ENCODE peak calls at places on chromosomes 5 and 9, in six cellular contexts. P is astrocyte of the spinal cord, C is HFF-Myc, H is GM23338, X is upper lobe of right lung, Y is foreskin fibroblast. D is an unnamed sample.

GRCh38 chr9:1086517-1086916 is 36.4 kb downstream of the DMRT2 start:
- DNase-seq in P (no peak), C (no peak), H (no peak), X (no peak), Y (no peak), D (no peak)

GRCh38 chr5:154757647-154758406 is 2.6 kb downstream of the LARP1 start:
- DNase-seq in P (no peak), C (no peak), H (no peak), X (no peak), Y (no peak), D (no peak)

GRCh38 chr9:105608685-105609598 is 51.0 kb downstream of the FKTN start:
- DNase-seq in P (peak), C (peak), H (peak), X (no peak), Y (peak), D (no peak)

GRCh38 chr9:33273972-33274328 is 9.1 kb downstream of the CHMP5 start:
- DNase-seq in P (peak), C (no peak), H (no peak), X (no peak), Y (no peak), D (no peak)

GRCh38 chr5:73339165-73339564 is 109.4 kb downstream of the FOXD1 start:
- DNase-seq in P (peak), C (no peak), H (no peak), X (no peak), Y (no peak), D (no peak)

GRCh38 chr5:163451489-163451888 is 8.4 kb downstream of the NUDCD2 start:
- DNase-seq in P (no peak), C (no peak), H (no peak), X (no peak), Y (no peak), D (no peak)

GRCh38 chr5:67431191-67431590 is 234.6 kb upstream of the CD180 start:
- DNase-seq in P (no peak), C (no peak), H (no peak), X (no peak), Y (no peak), D (no peak)

GRCh38 chr9:131390990-131391389 is 2.9 kb upstream of the PRRC2B start:
- DNase-seq in P (no peak), C (no peak), H (no peak), X (no peak), Y (no peak), D (no peak)

GRCh38 chr5:103260951-103261350 is 2.4 kb downstream of the MACIR start:
- DNase-seq in P (no peak), C (no peak), H (no peak), X (no peak), Y (no peak), D (no peak)

GRCh38 chr5:62593331-62593730 is 14.7 kb downstream of the LRRC70 start:
- DNase-seq in P (no peak), C (no peak), H (no peak), X (no peak), Y (peak), D (no peak)

GRCh38 chr5:173187054-173187743 is 42.9 kb downstream of the BNIP1 start:
- DNase-seq in P (no peak), C (no peak), H (peak), X (no peak), Y (no peak), D (no peak)

GRCh38 chr5:14665110-14665822 is 748 bp downstream of the OTULIN start:
- DNase-seq in P (no peak), C (no peak), H (peak), X (peak), Y (no peak), D (peak)

GRCh38 chr5:14667770-14668169 is 3.3 kb downstream of the OTULIN start:
- DNase-seq in P (no peak), C (no peak), H (no peak), X (no peak), Y (no peak), D (no peak)

GRCh38 chr5:14667290-14667689 is 2.8 kb downstream of the OTULIN start:
- DNase-seq in P (no peak), C (no peak), H (no peak), X (no peak), Y (no peak), D (no peak)

GRCh38 chr5:14664270-14665109 is at the start of gene OTULIN:
- DNase-seq in P (peak), C (peak), H (peak), X (peak), Y (peak), D (peak)

DNA sequence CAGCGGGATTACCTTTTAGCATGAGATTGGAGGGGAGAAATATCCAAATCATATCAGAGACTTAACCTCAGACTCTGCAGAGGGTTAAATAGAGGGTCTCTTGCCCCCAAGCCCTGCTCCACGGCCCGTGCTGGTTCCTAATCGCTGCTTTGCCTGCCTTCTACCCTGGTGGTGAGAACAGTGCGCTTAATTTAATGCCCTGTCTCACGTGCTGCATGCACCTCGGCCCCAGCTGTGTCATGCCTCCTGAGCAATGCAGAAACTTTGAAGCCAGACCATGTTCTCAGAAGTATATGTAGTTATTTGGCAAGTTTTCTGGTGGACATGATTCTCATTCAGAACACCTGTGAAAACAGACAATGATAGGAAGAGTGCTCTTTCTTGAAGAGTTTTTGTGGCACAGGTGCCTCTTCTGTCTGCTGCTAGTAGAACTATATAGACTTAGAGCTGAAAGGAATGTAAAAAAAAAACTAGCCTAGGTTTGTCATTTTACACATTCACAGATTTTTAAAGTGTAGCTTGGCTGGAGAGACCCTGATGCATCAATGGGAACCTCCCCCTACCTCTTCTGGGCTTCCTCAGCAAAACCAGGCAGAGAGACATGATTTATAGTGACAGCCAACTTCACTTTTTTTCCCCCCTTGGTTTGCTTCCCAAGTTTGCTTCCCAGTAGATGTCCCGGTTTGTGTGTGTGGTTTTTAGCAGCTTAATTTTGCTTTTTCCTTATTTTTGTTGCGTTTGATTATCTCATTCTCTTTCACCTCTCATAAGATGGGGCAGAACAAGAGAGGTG is 1.6 kb downstream of the OTULIN start:
- DNase-seq in P (no peak), C (no peak), H (peak), X (peak), Y (no peak), D (peak)
- TF ChIP-seq CTCF in P (no peak), C (peak), H (no peak), X (no peak), Y (no peak), D (no peak)

GRCh38 chr9:137715321-137715720 is 96.5 kb downstream of the EHMT1 start:
- DNase-seq in P (no peak), C (no peak), H (no peak), X (no peak), Y (no peak), D (no peak)

GRCh38 chr9:137720571-137721110 is 101.8 kb downstream of the EHMT1 start:
- DNase-seq in P (no peak), C (no peak), H (no peak), X (no peak), Y (no peak), D (no peak)

GRCh38 chr9:137717776-137718327 is 99.0 kb downstream of the EHMT1 start:
- DNase-seq in P (no peak), C (no peak), H (no peak), X (no peak), Y (no peak), D (no peak)

GRCh38 chr9:137719194-137719593 is 100.4 kb downstream of the EHMT1 start:
- DNase-seq in P (no peak), C (no peak), H (no peak), X (no peak), Y (no peak), D (no peak)

GRCh38 chr9:137716694-137717287 is 98.0 kb downstream of the EHMT1 start:
- DNase-seq in P (no peak), C (no peak), H (no peak), X (no peak), Y (no peak), D (no peak)
- TF ChIP-seq CTCF in P (no peak), C (no peak), H (no peak), X (no peak), Y (no peak), D (no peak)

GRCh38 chr9:4090491-4090890 is 209.4 kb downstream of the GLIS3 start:
- DNase-seq in P (no peak), C (no peak), H (peak), X (no peak), Y (no peak), D (no peak)
- TF ChIP-seq CTCF in P (peak), C (no peak), H (peak), X (no peak), Y (no peak), D (no peak)

DNA sequence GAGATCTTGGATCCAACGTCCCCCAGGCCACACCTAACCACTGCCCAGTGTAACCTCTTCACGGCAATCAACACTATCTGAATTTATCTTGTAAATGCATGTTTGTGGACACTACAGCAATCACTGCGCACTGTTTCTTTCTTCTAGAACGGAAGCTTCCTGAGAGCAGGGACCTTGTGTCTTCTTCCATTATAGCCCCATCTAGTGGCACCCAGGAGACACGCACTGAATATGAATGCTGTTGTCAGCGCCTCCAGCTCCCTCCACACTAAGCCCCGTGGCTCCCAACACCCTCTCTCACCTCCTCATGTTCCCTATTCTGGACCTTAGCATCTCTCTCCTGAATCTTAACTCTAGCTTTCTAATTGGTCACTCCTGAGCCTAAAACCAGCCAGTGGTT is 72.7 kb downstream of the SMIM23 start:
- DNase-seq in P (no peak), C (no peak), H (peak), X (no peak), Y (no peak), D (no peak)
- TF ChIP-seq CTCF in P (peak), C (peak), H (peak), X (peak), Y (peak), D (peak)

DNA sequence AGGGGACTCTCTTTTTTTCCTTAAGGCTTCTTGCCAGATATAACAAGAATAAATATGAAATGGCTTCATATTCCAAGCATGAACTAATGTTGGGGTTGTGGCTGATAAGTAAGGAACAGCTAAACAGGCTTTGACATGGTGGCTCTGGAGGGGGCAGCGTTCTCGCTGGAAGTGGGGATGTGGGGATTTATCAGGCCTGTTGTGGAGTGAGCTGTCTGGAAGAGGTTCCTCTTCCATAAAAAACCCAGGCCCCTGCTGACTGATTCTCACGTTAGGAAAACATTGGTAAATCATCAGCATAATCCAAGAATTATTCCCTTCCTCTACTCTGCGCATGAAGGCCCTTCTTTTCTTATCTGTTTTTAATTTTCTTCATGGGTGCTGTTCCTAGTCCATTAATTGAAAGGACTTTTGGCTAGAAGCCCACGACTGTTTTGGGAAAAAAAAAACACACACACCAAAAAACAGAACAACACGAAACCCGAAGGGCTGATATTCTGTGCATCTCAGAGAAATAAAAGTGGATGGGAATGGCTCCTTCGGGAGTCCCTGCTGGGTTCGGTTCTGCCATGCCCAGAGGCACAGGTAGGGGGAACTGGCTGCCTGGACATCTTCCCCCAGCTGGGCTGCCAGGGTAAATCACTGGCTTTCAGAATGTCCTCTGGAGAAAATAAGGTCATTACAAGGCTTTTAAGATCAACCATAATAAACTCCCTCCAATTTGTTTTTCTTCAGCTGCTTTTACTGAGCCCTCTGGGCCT is 297.0 kb downstream of the SLIT3 start:
- DNase-seq in P (no peak), C (no peak), H (peak), X (no peak), Y (no peak), D (no peak)
- TF ChIP-seq CTCF in P (peak), C (peak), H (peak), X (peak), Y (peak), D (no peak)

GRCh38 chr9:127430415-127430814 is 6.2 kb downstream of the ZNF79 start:
- DNase-seq in P (no peak), C (no peak), H (no peak), X (no peak), Y (no peak), D (no peak)
- TF ChIP-seq CTCF in P (no peak), C (no peak), H (no peak), X (no peak), Y (no peak), D (no peak)

GRCh38 chr9:86434039-86434726 is 80.0 kb upstream of the TUT7 start:
- DNase-seq in P (peak), C (peak), H (peak), X (no peak), Y (peak), D (no peak)
- TF ChIP-seq CTCF in P (peak), C (peak), H (peak), X (peak), Y (peak), D (peak)

GRCh38 chr9:79134654-79135053 is 437.1 kb upstream of the TLE4 start:
- DNase-seq in P (peak), C (no peak), H (peak), X (no peak), Y (no peak), D (no peak)
- TF ChIP-seq CTCF in P (peak), C (peak), H (peak), X (no peak), Y (peak), D (no peak)

D was measured in pancreas.